ENCODE peak calls at places on chromosomes 11 and 22, in six cellular contexts. X, I, A, T, W and Z are unnamed samples.

GRCh38 chr11:16186680-16187079 is 169.7 kb downstream of the SOX6 start:
- DNase-seq in A (no peak), I (no peak), T (no peak), X (peak), W (no peak), Z (no peak)

GRCh38 chr11:20013346-20014066 is 146.8 kb downstream of the DBX1 start:
- DNase-seq in W (no peak), X (no peak), I (no peak), T (no peak), A (peak), Z (no peak)

GRCh38 chr11:63599211-63600122 is 14.8 kb downstream of the PLAAT3 start:
- DNase-seq in I (no peak), W (no peak), A (no peak), T (no peak), X (no peak), Z (no peak)

GRCh38 chr22:25167834-25168601 is 31.6 kb upstream of the CRYBB3 start:
- DNase-seq in A (no peak), W (no peak), X (peak), T (no peak), I (no peak), Z (no peak)

GRCh38 chr11:65900125-65900898 is at the start of gene FOSL1:
- DNase-seq in A (peak), W (peak), I (peak), X (peak), T (peak), Z (peak)

GRCh38 chr11:74316772-74317505 is 5.5 kb upstream of the P4HA3 start:
- DNase-seq in A (no peak), W (no peak), X (no peak), T (no peak), I (no peak), Z (no peak)

GRCh38 chr22:20807315-20807752 is 33.4 kb downstream of the SERPIND1 start:
- DNase-seq in A (no peak), T (no peak), X (no peak), I (no peak), W (peak), Z (no peak)

GRCh38 chr22:38352436-38352835 is 35.2 kb upstream of the CSNK1E start:
- DNase-seq in I (no peak), A (no peak), W (no peak), T (peak), X (no peak), Z (no peak)

GRCh38 chr11:65148657-65149056 is 14.3 kb upstream of the SYVN1 start:
- DNase-seq in I (no peak), X (no peak), W (no peak), A (no peak), T (no peak), Z (no peak)

GRCh38 chr11:82185925-82186324 is 547.7 kb downstream of the FAM181B start:
- DNase-seq in T (no peak), I (no peak), W (no peak), X (no peak), A (no peak), Z (no peak)

GRCh38 chr22:48884292-48884691 is 943.4 kb downstream of the BRD1 start:
- DNase-seq in X (no peak), T (no peak), W (no peak), I (no peak), A (no peak), Z (no peak)

GRCh38 chr11:61377461-61378160 is 14.8 kb upstream of the TMEM216 start:
- DNase-seq in T (no peak), W (no peak), A (no peak), X (no peak), I (no peak), Z (no peak)

GRCh38 chr22:39024923-39025322 is 4.0 kb downstream of the APOBEC3D start:
- DNase-seq in W (no peak), X (no peak), I (no peak), A (no peak), T (no peak), Z (no peak)

GRCh38 chr22:20131593-20131855 is at the start of gene ZDHHC8:
- DNase-seq in X (peak), T (no peak), I (no peak), W (no peak), A (no peak), Z (no peak)

GRCh38 chr22:44816141-44816540 is 63.8 kb downstream of the ARHGAP8 start:
- DNase-seq in T (no peak), I (no peak), A (no peak), X (no peak), W (no peak), Z (no peak)

GRCh38 chr11:119284344-119285157 is 32.4 kb downstream of the MCAM start:
- DNase-seq in W (no peak), A (peak), T (no peak), X (no peak), I (no peak), Z (no peak)

GRCh38 chr11:115659061-115659963 is 155.1 kb upstream of the CADM1 start:
- DNase-seq in A (peak), T (no peak), X (peak), I (peak), W (no peak), Z (no peak)

GRCh38 chr22:43090130-43090789 is 1.1 kb upstream of the TTLL1 start:
- DNase-seq in A (no peak), W (peak), X (peak), T (peak), I (no peak), Z (no peak)

GRCh38 chr11:115802641-115803040 is 298.4 kb upstream of the CADM1 start:
- DNase-seq in A (no peak), X (no peak), I (no peak), T (no peak), W (no peak), Z (no peak)

GRCh38 chr11:123304828-123305530 is 109.9 kb upstream of the CLMP start:
- DNase-seq in I (no peak), X (no peak), A (no peak), W (no peak), T (no peak), Z (no peak)

GRCh38 chr11:114167355-114168085 is 108.0 kb downstream of the ZBTB16 start:
- DNase-seq in A (no peak), I (no peak), T (no peak), W (no peak), X (no peak), Z (no peak)

GRCh38 chr11:119384332-119384731 is 2.8 kb upstream of the USP2 start:
- DNase-seq in X (no peak), W (no peak), A (no peak), T (no peak), I (no peak), Z (no peak)

GRCh38 chr11:11435673-11436072 is 82.6 kb upstream of the CSNK2A3 start:
- DNase-seq in I (no peak), A (no peak), X (no peak), W (no peak), T (no peak), Z (no peak)

GRCh38 chr22:22830193-22830592 is 57.4 kb upstream of the IGLL5 start:
- DNase-seq in I (no peak), W (no peak), A (no peak), X (no peak), T (no peak), Z (no peak)

GRCh38 chr11:77152846-77153245 is 24.8 kb downstream of the MYO7A start:
- DNase-seq in T (no peak), W (no peak), I (no peak), A (no peak), X (no peak), Z (no peak)

GRCh38 chr11:64059339-64060176 is 23.8 kb downstream of the FLRT1 start:
- DNase-seq in I (no peak), X (no peak), T (no peak), W (no peak), A (no peak), Z (no peak)